ENCODE peak calls at places on chromosomes 12 and 14, in eight cellular contexts. X is lower leg skin, I is erythroblast, L is suprapubic skin, S is thyroid gland, C is Peyer's patch, G is ovary, W is heart left ventricle. N is an unnamed sample.

GRCh38 chr14:78611031-78611430 is 440.9 kb downstream of the NRXN3 start:
- DNase-seq in X (no peak), I (no peak), L (no peak), S (no peak), C (no peak), G (no peak), W (no peak), N (no peak)

GRCh38 chr14:92556255-92556741 is 42.7 kb downstream of the RIN3 start:
- DNase-seq in X (no peak), I (no peak), L (no peak), S (no peak), C (no peak), G (no peak), W (no peak), N (no peak)

GRCh38 chr14:95123895-95124579 is 33.3 kb downstream of the DICER1 start:
- DNase-seq in X (no peak), I (no peak), L (no peak), S (no peak), C (no peak), G (no peak), W (peak; percentile 57), N (no peak)

GRCh38 chr12:30286345-30286926 is 409.2 kb downstream of the IPO8 start:
- DNase-seq in X (no peak), I (peak; percentile 2), L (no peak), S (no peak), C (no peak), G (no peak), W (no peak), N (no peak)

GRCh38 chr14:64296561-64296960 is 2.4 kb upstream of the ESR2 start:
- DNase-seq in X (no peak), I (no peak), L (no peak), S (no peak), C (no peak), G (no peak), W (no peak), N (no peak)

GRCh38 chr12:76916170-76916540 is 37.3 kb upstream of the CSRP2 start:
- DNase-seq in X (no peak), I (no peak), L (no peak), S (no peak), C (no peak), G (no peak), W (no peak), N (no peak)

GRCh38 chr12:97047361-97047760 is 140.3 kb downstream of the NEDD1 start:
- DNase-seq in X (no peak), I (no peak), L (no peak), S (no peak), C (no peak), G (no peak), W (no peak), N (no peak)

GRCh38 chr14:96083667-96084320 is 44.6 kb downstream of the C14orf132 start:
- DNase-seq in X (no peak), I (no peak), L (peak; percentile 41), S (peak; percentile 91), C (no peak), G (no peak), W (no peak), N (no peak)

GRCh38 chr12:57063991-57064725 is 14.2 kb upstream of the MYO1A start:
- DNase-seq in X (no peak), I (no peak), L (no peak), S (no peak), C (no peak), G (no peak), W (no peak), N (peak; percentile 23)

DNA sequence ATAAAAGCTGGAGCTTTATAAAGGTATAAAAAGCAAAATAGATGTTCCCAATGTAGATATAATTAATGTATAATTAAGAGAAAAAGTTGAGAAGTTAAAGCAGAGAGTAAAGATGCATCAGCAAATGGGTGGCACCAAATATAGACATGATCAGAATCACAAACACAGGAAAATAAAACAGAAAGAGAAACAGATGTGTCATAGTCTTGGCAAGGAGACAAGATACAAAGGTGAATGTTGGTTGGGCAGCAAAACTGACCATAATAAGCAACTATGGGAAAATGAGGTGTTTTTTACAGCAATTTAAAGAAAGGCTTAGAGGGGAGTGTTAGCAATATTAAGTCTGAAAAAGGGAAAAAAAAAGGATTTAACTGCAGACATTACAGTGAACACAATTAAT is 135.4 kb upstream of the CLEC14A start:
- DNase-seq in X (no peak), I (no peak), L (no peak), S (no peak), C (no peak), G (no peak), W (no peak), N (no peak)
- TF ChIP-seq POLR2A in X (no peak), I (no peak), L (no peak), S (no peak), C (no peak), G (no peak), W (no peak), N (no peak)

GRCh38 chr12:1795221-1795784 is 25.1 kb upstream of the LRTM2 start:
- DNase-seq in X (no peak), I (no peak), L (no peak), S (no peak), C (no peak), G (peak; percentile 36), W (no peak), N (no peak)

GRCh38 chr12:1797011-1797901 is 23.1 kb upstream of the LRTM2 start:
- DNase-seq in X (no peak), I (peak; percentile 80), L (peak; percentile 88), S (peak; percentile 49), C (peak; percentile 84), G (peak; percentile 75), W (peak; percentile 74), N (peak; percentile 58)

GRCh38 chr12:1796515-1797010 is 23.8 kb upstream of the LRTM2 start:
- DNase-seq in X (no peak), I (no peak), L (no peak), S (peak; percentile 34), C (peak; percentile 77), G (peak; percentile 60), W (peak; percentile 63), N (no peak)

GRCh38 chr12:1794440-1795090 is 25.8 kb upstream of the LRTM2 start:
- DNase-seq in X (no peak), I (no peak), L (no peak), S (no peak), C (no peak), G (no peak), W (no peak), N (no peak)

GRCh38 chr12:1795785-1796514 is 24.4 kb upstream of the LRTM2 start:
- DNase-seq in X (peak; percentile 89), I (peak; percentile 96), L (peak; percentile 94), S (peak; percentile 93), C (peak; percentile 96), G (peak; percentile 94), W (peak; percentile 96), N (peak; percentile 95)
- TF ChIP-seq POLR2A in X (no peak), I (peak; percentile 91), L (peak; percentile 29), S (peak; percentile 49), C (peak; percentile 90), G (peak; percentile 37), W (no peak), N (peak; percentile 89)

GRCh38 chr12:42237853-42238239 is 202 bp downstream of the YAF2 start:
- DNase-seq in X (no peak), I (no peak), L (no peak), S (no peak), C (no peak), G (no peak), W (no peak), N (peak; percentile 14)
- TF ChIP-seq POLR2A in X (no peak), I (no peak), L (no peak), S (no peak), C (no peak), G (no peak), W (no peak), N (no peak)

DNA sequence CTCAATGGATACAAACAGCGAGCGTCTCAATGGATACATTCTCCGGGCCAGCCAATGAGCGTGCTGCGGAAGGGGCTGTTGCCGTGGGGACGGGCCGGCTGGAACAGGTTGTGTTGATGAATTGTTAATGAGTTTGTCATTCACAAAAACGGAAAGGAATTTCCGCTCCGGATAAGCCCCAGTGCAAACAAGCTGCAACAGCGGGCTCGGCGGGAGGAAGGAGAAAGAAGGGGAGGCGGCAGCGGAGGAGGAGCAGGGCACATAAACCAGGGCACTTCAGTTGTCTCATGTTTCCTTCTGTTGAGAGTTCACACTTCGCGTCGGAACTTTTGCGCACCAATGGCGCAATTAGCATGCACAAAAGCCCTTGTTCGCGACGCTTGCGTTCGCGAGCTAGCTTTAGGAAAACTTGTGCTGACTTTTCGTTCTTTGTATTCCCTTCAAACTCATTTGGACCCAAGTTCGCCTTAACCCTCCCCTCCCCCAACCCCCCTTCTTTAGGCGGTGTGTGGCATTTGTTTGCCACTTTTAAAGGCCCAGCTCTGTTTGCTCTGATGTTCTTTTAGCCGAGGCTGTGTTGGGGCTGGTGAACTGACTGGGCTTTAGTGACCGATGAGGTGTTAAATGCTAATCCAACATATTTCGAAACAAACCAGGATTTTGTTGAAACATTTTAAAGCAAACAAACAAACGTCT is at the start of gene DUSP6:
- DNase-seq in X (peak; percentile 97), I (peak; percentile 95), L (peak; percentile 98), S (peak; percentile 97), C (peak; percentile 94), G (peak; percentile 76), W (peak; percentile 96), N (peak; percentile 38)
- TF ChIP-seq POLR2A in X (no peak), I (peak; percentile 81), L (peak; percentile 29), S (no peak), C (peak; percentile 75), G (peak; percentile 62), W (no peak), N (no peak)

GRCh38 chr14:68486033-68486732 is 306.7 kb downstream of the ZFP36L1 start:
- DNase-seq in X (no peak), I (no peak), L (no peak), S (no peak), C (no peak), G (no peak), W (no peak), N (no peak)
- TF ChIP-seq POLR2A in X (no peak), I (no peak), L (no peak), S (no peak), C (no peak), G (no peak), W (no peak), N (no peak)

DNA sequence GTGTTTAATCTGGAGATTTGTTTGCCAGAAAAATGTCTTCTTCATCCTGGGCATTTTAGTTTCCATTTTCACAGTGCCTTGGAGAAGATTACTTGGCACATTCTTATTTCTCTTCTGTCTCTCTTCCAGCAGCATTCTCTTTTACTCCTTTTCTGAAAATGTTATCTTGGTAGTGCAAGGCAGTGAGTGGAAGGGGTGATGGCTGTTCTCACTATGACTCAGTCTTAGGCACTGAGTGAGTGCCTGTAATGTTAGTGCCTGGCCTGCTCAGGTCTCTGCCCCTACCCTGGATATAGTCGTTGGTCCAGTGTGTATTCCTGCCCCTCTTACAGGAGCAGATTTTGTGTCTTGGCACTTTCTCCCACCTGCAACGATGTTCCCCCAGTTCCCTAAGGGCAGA is 13.1 kb downstream of the CLECL1 start:
- DNase-seq in X (no peak), I (no peak), L (no peak), S (no peak), C (no peak), G (no peak), W (no peak), N (no peak)
- TF ChIP-seq POLR2A in X (no peak), I (no peak), L (no peak), S (no peak), C (no peak), G (no peak), W (no peak), N (peak; percentile 61)

N was measured in GM12892.